ENCODE peak calls at places on chromosomes 1 and 21, in nine cellular contexts. R is GM06990; Z is RKO; A is K562; T is iPS DF 19.7; D is NCI-H1930; S is adrenal gland; L is upper lobe of right lung; O is stimulated activated CD4-positive, alpha-beta T cell treated with anti-CD3 and anti-CD28 coated beads, Interleukin-2, amount 100 ng/mL, for 48 hours. P is an unnamed sample.

GRCh38 chr1:88230126-88230525 is 453.9 kb upstream of the PKN2 start:
- DNase-seq in R (no peak), Z (no peak), A (no peak), T (no peak), D (no peak), S (no peak), L (no peak), O (no peak), P (no peak)

GRCh38 chr1:48470506-48470905 is 1.5 kb downstream of the SPATA6 start:
- DNase-seq in R (no peak), Z (no peak), A (no peak), T (no peak), D (no peak), S (peak; percentile 79), L (no peak), O (no peak), P (no peak)

GRCh38 chr1:168121314-168122029 is 15.3 kb downstream of the GPR161 start:
- DNase-seq in R (no peak), Z (no peak), A (no peak), T (no peak), D (no peak), S (peak; percentile 54), L (peak; percentile 66), O (no peak), P (no peak)

GRCh38 chr1:155003766-155004351 is 1.3 kb downstream of the ZBTB7B start:
- DNase-seq in R (peak; percentile 55), Z (peak; percentile 88), A (peak; percentile 75), T (no peak), D (no peak), S (peak; percentile 86), L (peak; percentile 89), O (no peak), P (peak; percentile 54)

GRCh38 chr1:79042117-79042516 is 35.6 kb upstream of the ADGRL4 start:
- DNase-seq in R (peak; percentile 48), Z (peak; percentile 45), A (no peak), T (no peak), D (no peak), S (no peak), L (no peak), O (no peak), P (no peak)

GRCh38 chr1:31396633-31397351 is 16.2 kb upstream of the SERINC2 start:
- DNase-seq in R (no peak), Z (no peak), A (no peak), T (no peak), D (no peak), S (no peak), L (no peak), O (no peak), P (no peak)

GRCh38 chr1:67085326-67085725 is 31.4 kb upstream of the SLC35D1 start:
- DNase-seq in R (no peak), Z (no peak), A (no peak), T (no peak), D (no peak), S (no peak), L (no peak), O (no peak), P (no peak)

GRCh38 chr1:160630523-160631087 is 16.2 kb downstream of the SLAMF1 start:
- DNase-seq in R (no peak), Z (no peak), A (no peak), T (no peak), D (no peak), S (no peak), L (no peak), O (no peak), P (no peak)

GRCh38 chr21:42975886-42976608 is 1.7 kb downstream of the PKNOX1 start:
- DNase-seq in R (no peak), Z (peak; percentile 55), A (no peak), T (no peak), D (no peak), S (no peak), L (no peak), O (no peak), P (no peak)

GRCh38 chr1:75861831-75862230 is 65.1 kb downstream of the MSH4 start:
- DNase-seq in R (no peak), Z (no peak), A (no peak), T (peak; percentile 7), D (no peak), S (no peak), L (no peak), O (no peak), P (no peak)

GRCh38 chr1:113887392-113887767 is at the start of gene BCL2L15:
- DNase-seq in R (no peak), Z (no peak), A (no peak), T (no peak), D (no peak), S (no peak), L (no peak), O (no peak), P (no peak)

GRCh38 chr1:2322065-2322571 is 69.2 kb downstream of the MORN1 start:
- DNase-seq in R (no peak), Z (no peak), A (no peak), T (no peak), D (no peak), S (no peak), L (peak; percentile 80), O (no peak), P (no peak)

GRCh38 chr1:115680730-115681111 is 39.0 kb downstream of the VANGL1 start:
- DNase-seq in R (no peak), Z (no peak), A (no peak), T (no peak), D (no peak), S (no peak), L (no peak), O (no peak), P (no peak)

GRCh38 chr1:15760520-15761211 is 2.1 kb downstream of the FBLIM1 start:
- DNase-seq in R (no peak), Z (peak; percentile 38), A (no peak), T (no peak), D (no peak), S (peak; percentile 45), L (no peak), O (no peak), P (no peak)

GRCh38 chr1:24641646-24642151 is 1.4 kb upstream of the SRRM1 start:
- DNase-seq in R (peak; percentile 45), Z (peak; percentile 17), A (peak; percentile 35), T (no peak), D (no peak), S (peak; percentile 45), L (peak; percentile 77), O (peak; percentile 31), P (peak; percentile 56)

GRCh38 chr1:61980561-61980960 is 214.1 kb upstream of the L1TD1 start:
- DNase-seq in R (no peak), Z (no peak), A (no peak), T (peak; percentile 7), D (peak; percentile 18), S (no peak), L (no peak), O (no peak), P (no peak)

GRCh38 chr1:29850358-29850757 is 614.0 kb downstream of the PTPRU start:
- DNase-seq in R (no peak), Z (no peak), A (no peak), T (no peak), D (no peak), S (no peak), L (no peak), O (no peak), P (no peak)

GRCh38 chr1:201282931-201283829 is at the start of gene PKP1:
- DNase-seq in R (no peak), Z (no peak), A (no peak), T (no peak), D (no peak), S (no peak), L (peak; percentile 74), O (peak; percentile 15), P (peak; percentile 76)

GRCh38 chr1:199226163-199226562 is 587.3 kb downstream of the PTPRC start:
- DNase-seq in R (peak; percentile 20), Z (peak; percentile 85), A (no peak), T (no peak), D (no peak), S (no peak), L (no peak), O (no peak), P (no peak)